ENCODE peak calls at places on chromosomes 1 and 21, in five cellular contexts. N is cardiac muscle cell, L is colonic mucosa, D is heart right ventricle, E is psoas muscle. P is an unnamed sample. For H3K27me3, the result is how much of the 10 kb centered on the place peaks cover.

GRCh38 chr1:197392541-197392940 is 124.5 kb downstream of the CRB1 start:
- DNase-seq in E (no peak), N (no peak), L (no peak), D (no peak), P (no peak)

GRCh38 chr1:151164732-151165280 is 896 bp downstream of the LYSMD1 start:
- DNase-seq in L (no peak), E (no peak), D (no peak), N (peak), P (no peak)

GRCh38 chr1:176539018-176539417 is 76.0 kb downstream of the PAPPA2 start:
- DNase-seq in L (no peak), N (no peak), E (no peak), D (no peak), P (no peak)

GRCh38 chr1:9593147-9593491 is 4.4 kb downstream of the TMEM201 start:
- DNase-seq in D (no peak), L (no peak), E (no peak), N (no peak), P (no peak)

GRCh38 chr1:1200876-1201810 is 5.2 kb downstream of the TNFRSF18 start:
- DNase-seq in E (peak), N (peak), D (peak), L (peak), P (peak)

GRCh38 chr21:32427958-32428623 is 15.6 kb downstream of the EVA1C start:
- DNase-seq in D (no peak), N (peak), L (no peak), E (no peak), P (no peak)

GRCh38 chr1:32337855-32338636 is 2.0 kb upstream of the MARCKSL1 start:
- DNase-seq in L (peak), E (no peak), N (peak), D (no peak), P (peak)

GRCh38 chr1:193519922-193520321 is 333.5 kb upstream of the B3GALT2 start:
- DNase-seq in E (no peak), L (no peak), D (no peak), N (no peak), P (no peak)

GRCh38 chr21:15023782-15024181 is 41.0 kb downstream of the NRIP1 start:
- DNase-seq in N (no peak), D (no peak), E (no peak), L (no peak), P (no peak)

GRCh38 chr1:25933479-25934365 is 27.5 kb upstream of the STMN1 start:
- DNase-seq in L (no peak), D (no peak), N (peak), E (no peak), P (no peak)

GRCh38 chr1:215600258-215600792 is 33.2 kb downstream of the KCTD3 start:
- DNase-seq in L (no peak), N (no peak), D (no peak), E (no peak), P (no peak)

GRCh38 chr1:25004355-25004754 is 74.3 kb upstream of the RUNX3 start:
- DNase-seq in D (no peak), L (no peak), N (no peak), E (no peak), P (no peak)

GRCh38 chr1:240562111-240562590 is 49.8 kb downstream of the GREM2 start:
- DNase-seq in E (no peak), N (no peak), D (no peak), L (no peak), P (no peak)

GRCh38 chr1:74522143-74522542 is 9.7 kb upstream of the LRRC53 start:
- DNase-seq in L (no peak), N (no peak), D (no peak), E (no peak), P (no peak)

GRCh38 chr1:244768186-244768585 is 67.3 kb upstream of the COX20 start:
- DNase-seq in L (no peak), D (no peak), N (no peak), E (no peak), P (no peak)

GRCh38 chr1:29465755-29466154 is 229.4 kb downstream of the PTPRU start:
- DNase-seq in N (peak), E (no peak), L (no peak), D (no peak), P (no peak)

GRCh38 chr1:200038987-200039848 is 11.7 kb downstream of the NR5A2 start:
- DNase-seq in L (peak), N (no peak), D (peak), E (no peak), P (peak)

GRCh38 chr1:7956218-7957032 is 5.1 kb upstream of the PARK7 start:
- DNase-seq in E (no peak), L (no peak), N (no peak), D (no peak), P (no peak)

GRCh38 chr1:67429011-67429527 is 1.1 kb downstream of the SERBP1 start:
- DNase-seq in N (peak), D (no peak), E (no peak), L (peak), P (no peak)

GRCh38 chr1:61606448-61607312 is 118.3 kb downstream of the TM2D1 start:
- DNase-seq in D (peak), L (peak), E (peak), N (peak), P (peak)

GRCh38 chr21:44800103-44800502 is 1.5 kb downstream of the UBE2G2 start:
- DNase-seq in N (peak), E (no peak), L (peak), D (no peak), P (no peak)

GRCh38 chr1:53367503-53368313 is 39.8 kb upstream of the LRP8 start:
- DNase-seq in D (no peak), L (no peak), E (no peak), N (no peak), P (no peak)

GRCh38 chr1:178451529-178451928 is 45.2 kb downstream of the CLEC20A start:
- DNase-seq in E (no peak), D (no peak), N (peak), L (no peak), P (no peak)

DNA sequence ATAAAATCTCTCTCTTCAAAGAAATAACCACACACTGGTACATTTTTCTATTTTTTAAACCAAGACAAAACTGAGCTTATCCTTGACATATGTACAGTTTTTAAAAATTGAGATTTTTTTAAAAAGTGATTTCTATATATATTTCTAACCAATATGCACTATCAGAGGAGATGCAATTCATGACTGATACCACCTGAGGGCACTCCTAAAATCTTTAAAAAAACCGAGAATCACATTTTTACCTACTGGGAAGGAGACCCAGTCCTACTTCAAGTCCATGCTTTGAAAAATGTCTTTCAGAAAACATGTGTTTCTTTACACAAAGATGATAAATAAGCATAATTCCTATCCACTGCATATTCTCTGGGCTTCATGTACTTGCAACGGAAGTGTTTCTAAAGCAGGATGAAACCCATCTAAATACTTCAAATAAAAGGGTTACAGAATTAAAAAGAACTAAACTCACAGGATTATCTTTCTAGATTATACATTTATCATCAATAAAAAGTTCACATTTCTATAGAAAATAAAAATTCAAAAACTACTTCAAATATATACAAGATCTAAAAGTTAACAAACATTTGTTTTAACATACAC is 98.6 kb downstream of the ENAH start:
- DNase-seq in D (no peak), N (peak), E (no peak), L (no peak), P (no peak)
- H3K27me3 ChIP-seq in D (under half), N (under half), E (under half), L (under half), P (under half)

DNA sequence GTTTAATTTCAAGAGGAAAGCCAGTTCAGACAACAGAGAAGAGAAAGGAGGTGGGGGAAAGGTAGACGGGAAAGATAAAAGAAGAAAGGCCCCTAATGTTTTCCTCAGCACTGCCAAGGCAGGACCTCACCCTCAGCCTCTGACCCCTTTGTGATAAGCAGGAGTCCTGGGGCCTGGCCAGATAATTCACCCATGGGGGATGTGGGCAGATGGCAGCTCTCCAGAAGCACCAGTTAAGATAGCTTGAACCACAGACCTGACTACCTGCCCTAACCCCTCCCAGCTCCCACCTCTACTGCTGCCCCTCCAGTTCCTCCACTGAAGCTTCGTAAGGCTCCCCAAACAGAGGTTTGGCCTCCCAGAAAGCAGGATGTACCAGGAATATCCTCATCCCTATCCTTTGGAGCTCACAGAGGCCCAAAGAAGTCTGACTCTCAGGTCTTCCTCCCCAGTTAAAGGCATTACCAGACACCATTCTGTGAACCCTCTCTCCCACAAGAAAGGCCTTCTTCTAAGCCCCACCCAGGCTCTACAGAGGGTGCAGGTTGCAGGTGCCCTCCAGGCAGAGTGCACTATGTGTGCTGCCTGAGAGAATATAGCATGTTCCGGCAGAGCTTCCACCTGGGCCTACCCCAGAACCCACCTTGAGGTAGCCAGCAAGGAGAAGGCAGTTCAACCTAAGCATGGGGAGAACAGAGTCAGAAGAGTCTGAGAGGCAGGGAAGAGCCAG is 9.2 kb upstream of the SNAPIN start:
- DNase-seq in E (no peak), N (no peak), D (no peak), L (no peak), P (no peak)
- H3K4me3 ChIP-seq in E (no peak), N (no peak), D (no peak), L (no peak), P (no peak)

DNA sequence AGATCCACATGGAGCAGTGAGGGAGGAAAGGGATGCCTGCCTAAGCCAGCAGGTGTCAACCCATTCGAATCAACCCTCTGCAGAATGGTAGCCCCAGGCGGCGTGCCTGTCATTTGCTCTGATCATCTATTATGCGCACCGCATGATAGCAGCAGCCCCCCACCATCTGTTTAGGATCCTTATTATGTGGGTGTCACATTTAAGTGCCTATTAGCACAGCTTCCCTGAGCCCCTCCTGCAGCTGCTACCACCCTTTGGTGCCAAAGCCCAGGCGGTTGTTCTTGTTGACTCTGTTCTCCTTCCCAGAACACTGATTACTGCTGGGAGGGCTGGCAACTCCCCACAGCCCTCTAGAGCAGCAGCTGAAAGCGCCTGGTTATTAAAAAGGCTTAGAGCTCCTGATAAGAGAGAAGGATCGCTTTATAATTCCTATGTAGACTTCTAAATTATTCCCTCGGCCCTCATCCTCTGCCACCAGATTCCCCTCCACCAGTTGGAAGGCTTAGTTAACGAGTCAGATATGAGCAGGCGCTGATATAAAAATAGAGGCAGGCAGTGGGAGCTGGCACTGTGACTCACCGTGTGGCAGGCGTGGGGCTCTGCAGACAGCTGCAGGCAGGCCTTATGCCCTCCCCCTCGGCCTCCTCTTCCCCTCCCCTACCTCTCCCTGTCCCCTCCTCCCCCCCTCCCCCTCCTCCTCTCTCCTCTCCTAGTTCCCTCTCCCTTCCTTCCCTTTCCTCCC is 23.0 kb downstream of the ACTA1 start:
- DNase-seq in N (peak), E (peak), D (peak), L (no peak), P (peak)
- H3K27me3 ChIP-seq in N (under half), E (under half), D (under half), L (under half), P (under half)

DNA sequence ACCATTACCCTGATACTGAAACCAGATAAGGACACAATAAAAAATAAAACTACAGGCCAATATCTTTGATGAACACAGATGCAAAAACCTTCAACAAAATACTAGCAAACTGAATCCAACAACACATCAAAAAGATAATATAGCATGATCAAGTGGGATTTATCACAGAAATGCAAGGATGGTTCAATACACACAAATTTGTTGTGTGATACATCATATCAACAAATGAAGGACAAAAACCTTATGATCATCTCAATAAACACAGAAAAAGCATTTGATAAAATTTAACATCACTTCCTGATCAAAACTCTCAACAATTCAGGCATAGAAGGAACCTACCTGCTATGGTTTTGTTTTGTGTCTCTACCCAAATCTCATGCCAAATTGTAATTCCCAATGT is 74.3 kb upstream of the VANGL1 start:
- DNase-seq in E (no peak), L (no peak), D (no peak), N (no peak), P (no peak)
- H3K4me3 ChIP-seq in E (no peak), L (no peak), D (no peak), N (no peak), P (no peak)

DNA sequence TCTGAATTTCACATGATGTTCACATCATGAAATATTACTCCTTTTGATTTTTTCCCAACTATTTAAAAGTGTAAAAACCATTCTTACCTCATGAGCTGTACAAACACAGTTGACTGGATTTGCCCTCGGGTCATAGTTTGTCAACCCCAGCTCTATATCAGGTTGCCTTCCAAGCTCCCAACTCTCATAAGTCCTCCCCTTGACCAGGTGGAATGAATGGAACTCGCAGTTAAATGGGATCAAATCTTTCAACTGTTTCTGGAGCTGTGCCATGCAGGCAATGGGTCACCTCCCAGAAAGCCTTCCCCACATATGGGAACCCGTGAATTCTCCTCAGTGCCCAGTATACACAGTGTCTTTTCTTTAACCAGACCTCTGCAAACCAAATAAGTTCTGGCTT is 169.8 kb upstream of the FOXD3 start:
- DNase-seq in N (no peak), L (no peak), D (no peak), E (no peak), P (no peak)
- H3K27me3 ChIP-seq in N (under half), L (under half), D (under half), E (under half), P (under half)

GRCh38 chr1:21926814-21927530 is 10.1 kb downstream of the HSPG2 start:
- DNase-seq in D (peak), E (peak), L (no peak), N (peak), P (peak)
- H3K4me3 ChIP-seq in D (peak), E (no peak), L (no peak), N (no peak), P (no peak)

DNA sequence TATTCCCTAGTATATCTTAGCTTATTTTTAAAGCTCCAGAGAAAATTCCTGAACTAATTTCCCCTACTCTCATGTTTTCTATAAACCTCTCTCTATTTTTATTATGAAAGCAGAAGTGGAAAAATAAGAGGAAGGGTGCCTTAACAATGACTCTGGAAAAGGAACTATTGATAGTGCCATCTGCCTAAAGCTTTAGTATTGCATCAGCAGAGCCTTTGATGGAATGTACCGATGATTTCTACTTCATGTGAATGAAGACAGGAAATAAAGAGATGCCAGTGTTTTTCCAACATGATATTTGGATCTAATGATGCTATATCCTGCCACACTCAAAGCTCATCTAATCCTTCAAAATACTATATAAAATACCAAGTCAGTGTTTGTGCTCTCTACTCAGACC is 35.1 kb downstream of the TNFSF18 start:
- DNase-seq in N (no peak), D (no peak), L (no peak), E (no peak), P (no peak)
- H3K27me3 ChIP-seq in N (under half), D (under half), L (under half), E (under half), P (under half)

DNA sequence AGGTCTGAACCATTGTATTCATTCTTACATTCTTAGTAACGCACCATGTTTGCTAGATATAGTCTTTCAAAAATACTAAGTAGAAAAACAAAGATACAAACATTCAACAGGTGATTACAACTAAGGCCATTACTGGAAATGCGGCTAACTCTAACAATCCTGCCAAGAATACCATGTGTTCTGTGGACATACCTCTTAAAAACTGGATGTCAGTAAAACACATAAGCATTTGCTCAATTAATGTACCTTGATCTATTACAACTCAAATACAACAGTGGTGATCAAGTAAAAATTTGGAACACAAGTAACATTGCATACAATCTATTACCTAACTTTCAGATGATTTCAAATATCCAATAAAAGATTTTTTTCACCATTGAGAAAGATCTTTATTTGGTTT is 15.4 kb downstream of the ANGPTL3 start:
- DNase-seq in E (no peak), D (no peak), L (no peak), N (no peak), P (no peak)
- H3K4me3 ChIP-seq in E (no peak), D (no peak), L (no peak), N (no peak), P (no peak)